ENCODE peak calls at places on chromosomes 4 and X, in ten cellular contexts. C is progenitor cell of endocrine pancreas, M is pulmonary artery endothelial cell, U is heart left ventricle, Q is stomach, A is psoas muscle, K is kidney tubule cell, O is T-cell, Z is fibroblast of mammary gland, R is lower lobe of right lung. S is an unnamed sample.

GRCh38 chr4:169407217-169407845 is 136.6 kb upstream of the SH3RF1 start:
- DNase-seq in C (no peak), M (no peak), U (peak; percentile 24), Q (no peak), A (no peak), K (no peak), O (no peak), Z (no peak), R (no peak), S (no peak)

GRCh38 chr4:4752576-4753401 is 106.7 kb upstream of the MSX1 start:
- DNase-seq in C (no peak), M (no peak), U (no peak), Q (no peak), A (no peak), K (no peak), O (no peak), Z (no peak), R (no peak), S (no peak)

GRCh38 chr4:122732329-122733026 is at the start of gene BBS12:
- DNase-seq in C (peak; percentile 98), M (peak; percentile 98), U (peak; percentile 98), Q (peak; percentile 99), A (peak; percentile 98), K (peak; percentile 99), O (peak; percentile 98), Z (peak; percentile 99), R (peak; percentile 98), S (peak; percentile 94)

GRCh38 chr4:38672247-38673071 is 8.5 kb downstream of the KLF3 start:
- DNase-seq in C (no peak), M (no peak), U (no peak), Q (no peak), A (no peak), K (no peak), O (no peak), Z (no peak), R (no peak), S (no peak)

GRCh38 chr4:6783111-6783981 is 819 bp downstream of the KIAA0232 start:
- DNase-seq in C (peak; percentile 87), M (peak; percentile 35), U (peak; percentile 94), Q (peak; percentile 93), A (peak; percentile 95), K (peak; percentile 88), O (peak; percentile 81), Z (peak; percentile 68), R (peak; percentile 91), S (peak; percentile 80)

GRCh38 chr4:188145626-188146025 is 6.4 kb downstream of the TRIML1 start:
- DNase-seq in C (no peak), M (no peak), U (no peak), Q (no peak), A (no peak), K (no peak), O (no peak), Z (peak; percentile 70), R (no peak), S (no peak)

GRCh38 chrX:11792461-11793421 is 34.7 kb downstream of the MSL3 start:
- DNase-seq in C (no peak), M (no peak), U (no peak), Q (peak; percentile 52), A (no peak), K (no peak), O (peak; percentile 30), Z (no peak), R (peak; percentile 43), S (no peak)

GRCh38 chr4:128913228-128913627 is 103.7 kb downstream of the JADE1 start:
- DNase-seq in C (no peak), M (no peak), U (no peak), Q (no peak), A (no peak), K (no peak), O (no peak), Z (no peak), R (no peak), S (no peak)

GRCh38 chr4:633976-634598 is 8.7 kb downstream of the PDE6B start:
- DNase-seq in C (no peak), M (no peak), U (no peak), Q (no peak), A (no peak), K (no peak), O (no peak), Z (no peak), R (peak; percentile 40), S (no peak)

GRCh38 chrX:16188687-16189086 is 21.4 kb downstream of the MAGEB17 start:
- DNase-seq in C (no peak), M (peak; percentile 8), U (no peak), Q (no peak), A (no peak), K (peak; percentile 44), O (no peak), Z (peak; percentile 27), R (no peak), S (no peak)

GRCh38 chr4:1092983-1093361 is 20.4 kb downstream of the RNF212 start:
- DNase-seq in C (no peak), M (no peak), U (no peak), Q (no peak), A (no peak), K (no peak), O (no peak), Z (no peak), R (no peak), S (no peak)

GRCh38 chr4:7423391-7423790 is 11.3 kb downstream of the PSAPL1 start:
- DNase-seq in C (no peak), M (no peak), U (no peak), Q (peak; percentile 16), A (no peak), K (no peak), O (no peak), Z (no peak), R (no peak), S (no peak)

GRCh38 chr4:86848732-86849617 is at the start of gene SLC10A6:
- DNase-seq in C (no peak), M (no peak), U (no peak), Q (no peak), A (no peak), K (no peak), O (no peak), Z (peak; percentile 37), R (no peak), S (no peak)

GRCh38 chr4:145804134-145804533 is 124.2 kb downstream of the C4orf51 start:
- DNase-seq in C (no peak), M (peak; percentile 33), U (no peak), Q (no peak), A (no peak), K (peak; percentile 77), O (no peak), Z (peak; percentile 91), R (no peak), S (no peak)

GRCh38 chr4:65089666-65090065 is 580.6 kb downstream of the EPHA5 start:
- DNase-seq in C (no peak), M (no peak), U (no peak), Q (no peak), A (no peak), K (peak; percentile 3), O (no peak), Z (peak; percentile 1), R (no peak), S (no peak)

GRCh38 chrX:130772313-130773140 is 130.5 kb downstream of the ENOX2 start:
- DNase-seq in C (no peak), M (no peak), U (no peak), Q (no peak), A (no peak), K (peak; percentile 35), O (no peak), Z (peak; percentile 81), R (no peak), S (no peak)

GRCh38 chrX:41730101-41730500 is 6.1 kb downstream of the GPR82 start:
- DNase-seq in C (no peak), M (no peak), U (no peak), Q (no peak), A (no peak), K (no peak), O (no peak), Z (peak; percentile 54), R (no peak), S (no peak)

GRCh38 chr4:103718993-103719319 is 829 bp downstream of the TACR3 start:
- DNase-seq in C (no peak), M (no peak), U (no peak), Q (no peak), A (no peak), K (peak; percentile 16), O (no peak), Z (peak; percentile 12), R (no peak), S (no peak)

GRCh38 chr4:81905966-81906365 is 434.3 kb upstream of the RASGEF1B start:
- DNase-seq in C (no peak), M (no peak), U (no peak), Q (no peak), A (no peak), K (peak; percentile 94), O (no peak), Z (no peak), R (no peak), S (no peak)

GRCh38 chr4:82891728-82892466 is 944 bp upstream of the SEC31A start:
- DNase-seq in C (no peak), M (no peak), U (no peak), Q (no peak), A (no peak), K (no peak), O (no peak), Z (peak; percentile 37), R (no peak), S (no peak)

GRCh38 chrX:153688534-153688899 is 791 bp downstream of the SLC6A8 start:
- DNase-seq in C (no peak), M (no peak), U (no peak), Q (no peak), A (no peak), K (no peak), O (no peak), Z (no peak), R (no peak), S (no peak)

GRCh38 chrX:131544218-131544617 is 344 bp downstream of the OR13H1 start:
- DNase-seq in C (no peak), M (no peak), U (no peak), Q (no peak), A (no peak), K (no peak), O (no peak), Z (no peak), R (no peak), S (no peak)

GRCh38 chr4:133856736-133857355 is 344.7 kb downstream of the PABPC4L start:
- DNase-seq in C (no peak), M (no peak), U (no peak), Q (no peak), A (no peak), K (no peak), O (no peak), Z (peak; percentile 64), R (no peak), S (no peak)

GRCh38 chr4:33966808-33967207 is 2277.5 kb downstream of the ARAP2 start:
- DNase-seq in C (no peak), M (no peak), U (no peak), Q (no peak), A (no peak), K (no peak), O (no peak), Z (no peak), R (no peak), S (no peak)

GRCh38 chr4:1487761-1488160 is 81.5 kb upstream of the NKX1-1 start:
- DNase-seq in C (no peak), M (no peak), U (peak; percentile 4), Q (no peak), A (no peak), K (no peak), O (no peak), Z (no peak), R (no peak), S (no peak)

GRCh38 chr4:147110968-147111367 is 165.3 kb upstream of the TTC29 start:
- DNase-seq in C (no peak), M (no peak), U (no peak), Q (no peak), A (no peak), K (no peak), O (no peak), Z (peak; percentile 18), R (no peak), S (no peak)

GRCh38 chrX:29528281-29528680 is 687.1 kb upstream of the MAGEB2 start:
- DNase-seq in C (no peak), M (no peak), U (no peak), Q (no peak), A (no peak), K (no peak), O (no peak), Z (no peak), R (no peak), S (no peak)

GRCh38 chrX:119790977-119791436 is 423 bp downstream of the RPL39 start:
- DNase-seq in C (peak; percentile 9), M (no peak), U (peak; percentile 31), Q (no peak), A (no peak), K (peak; percentile 37), O (peak; percentile 35), Z (peak; percentile 48), R (no peak), S (no peak)

S was measured in NT2/D1.